ENCODE peak calls at places on chromosome 7, in five cellular contexts. D is stimulated activated CD4-positive, alpha-beta T cell treated with anti-CD3 and anti-CD28 coated beads, Interleukin-12 subunit alpha, Interleukin-12 subunit beta, amount 100 ng/mL, for 48 hours; M is NCI-H774; O is substantia nigra; G is left ventricle myocardium superior. C is an unnamed sample.

GRCh38 chr7:13860734-13861133 is 128.7 kb downstream of the ETV1 start:
- DNase-seq in D (no peak), M (no peak), O (no peak), G (no peak), C (no peak)

GRCh38 chr7:103843689-103844480 is 145.6 kb downstream of the RELN start:
- DNase-seq in D (no peak), M (no peak), O (no peak), G (no peak), C (no peak)

GRCh38 chr7:139771001-139771956 is 6.5 kb downstream of the HIPK2 start:
- DNase-seq in D (no peak), M (no peak), O (no peak), G (no peak), C (no peak)

GRCh38 chr7:128796325-128796724 is 4.6 kb downstream of the CCDC136 start:
- DNase-seq in D (no peak), M (no peak), O (no peak), G (no peak), C (no peak)

GRCh38 chr7:98515201-98515600 is 101.9 kb upstream of the NPTX2 start:
- DNase-seq in D (no peak), M (no peak), O (no peak), G (no peak), C (no peak)

GRCh38 chr7:122528879-122529481 is 169.9 kb downstream of the RNF133 start:
- DNase-seq in D (no peak), M (peak), O (no peak), G (no peak), C (no peak)

GRCh38 chr7:137923380-137923779 is 76.6 kb upstream of the DGKI start:
- DNase-seq in D (no peak), M (no peak), O (no peak), G (no peak), C (no peak)

GRCh38 chr7:44665531-44666213 is 59.2 kb downstream of the OGDH start:
- DNase-seq in D (no peak), M (no peak), O (no peak), G (no peak), C (no peak)

GRCh38 chr7:155763721-155764431 is 48.4 kb downstream of the SHH start:
- DNase-seq in D (peak), M (no peak), O (no peak), G (peak), C (peak)

GRCh38 chr7:74671573-74671972 is 14.1 kb downstream of the GTF2I start:
- DNase-seq in D (no peak), M (no peak), O (no peak), G (no peak), C (no peak)

GRCh38 chr7:30330134-30331111 is 46.0 kb downstream of the ZNRF2 start:
- DNase-seq in D (no peak), M (no peak), O (no peak), G (no peak), C (peak)

GRCh38 chr7:148464932-148465331 is 125.6 kb upstream of the C7orf33 start:
- DNase-seq in D (no peak), M (no peak), O (no peak), G (no peak), C (no peak)

GRCh38 chr7:103632972-103633371 is 187.0 kb upstream of the SLC26A5 start:
- DNase-seq in D (no peak), M (no peak), O (no peak), G (no peak), C (no peak)

GRCh38 chr7:2525931-2526630 is 6.5 kb downstream of the LFNG start:
- DNase-seq in D (no peak), M (peak), O (no peak), G (no peak), C (no peak)

GRCh38 chr7:46291601-46292150 is 370.6 kb upstream of the IGFBP3 start:
- DNase-seq in D (no peak), M (no peak), O (no peak), G (no peak), C (no peak)

GRCh38 chr7:151727579-151728285 is 149.2 kb downstream of the PRKAG2 start:
- DNase-seq in D (peak), M (no peak), O (no peak), G (peak), C (peak)

GRCh38 chr7:152338553-152338952 is 97.2 kb downstream of the KMT2C start:
- DNase-seq in D (no peak), M (no peak), O (no peak), G (no peak), C (no peak)

GRCh38 chr7:129769866-129770808 is 158.6 kb downstream of the NRF1 start:
- DNase-seq in D (no peak), M (no peak), O (no peak), G (no peak), C (no peak)

GRCh38 chr7:36147361-36147760 is 5.7 kb upstream of the EEPD1 start:
- DNase-seq in D (no peak), M (no peak), O (no peak), G (no peak), C (no peak)

GRCh38 chr7:4965295-4966022 is 6.5 kb upstream of the MMD2 start:
- DNase-seq in D (no peak), M (no peak), O (no peak), G (no peak), C (no peak)

GRCh38 chr7:152553671-152554317 is 118.0 kb upstream of the KMT2C start:
- DNase-seq in D (no peak), M (no peak), O (no peak), G (no peak), C (no peak)

C was measured in stimulated activated naive B cell treated with anti-CD40 and anti-IgM and Interleukin-4, amounts not matched to agents 10 μg/mL and 1 μg/mL and 100 μg/mL, for 72 hours.